ENCODE peak calls at places on chromosomes 13 and 19, in four cellular contexts. One of them, this sample, is unnamed.

GRCh38 chr13:51027644-51028043 is 83.4 kb downstream of the C13orf42 start:
- DNase-seq in AG04449: no peak
- DNase-seq in fibroblast of lung: no peak
- DNase-seq in dorsolateral prefrontal cortex: no peak
- DNase-seq in this sample: no peak

GRCh38 chr13:45137501-45137880 is 17.2 kb downstream of the GTF2F2 start:
- DNase-seq in AG04449: no peak
- DNase-seq in fibroblast of lung: no peak
- DNase-seq in dorsolateral prefrontal cortex: no peak
- DNase-seq in this sample: no peak

GRCh38 chr19:48102870-48103751 is 7.5 kb downstream of the PLA2G4C start:
- DNase-seq in AG04449: no peak
- DNase-seq in fibroblast of lung: peak
- DNase-seq in dorsolateral prefrontal cortex: no peak
- DNase-seq in this sample: no peak

GRCh38 chr19:13022859-13023636 is 27.8 kb downstream of the NFIX start:
- DNase-seq in AG04449: peak
- DNase-seq in fibroblast of lung: peak
- DNase-seq in dorsolateral prefrontal cortex: peak
- DNase-seq in this sample: peak

GRCh38 chr19:3774621-3775373 is 2.8 kb upstream of the RAX2 start:
- DNase-seq in AG04449: no peak
- DNase-seq in fibroblast of lung: no peak
- DNase-seq in dorsolateral prefrontal cortex: no peak
- DNase-seq in this sample: no peak

GRCh38 chr19:43642531-43642930 is 2.9 kb upstream of the CADM4 start:
- DNase-seq in AG04449: no peak
- DNase-seq in fibroblast of lung: no peak
- DNase-seq in dorsolateral prefrontal cortex: no peak
- DNase-seq in this sample: no peak

GRCh38 chr19:38277549-38277948 is 13.2 kb downstream of the SPINT2 start:
- DNase-seq in AG04449: no peak
- DNase-seq in fibroblast of lung: peak
- DNase-seq in dorsolateral prefrontal cortex: no peak
- DNase-seq in this sample: no peak

GRCh38 chr13:76522083-76522755 is 364.0 kb downstream of the KCTD12 start:
- DNase-seq in AG04449: no peak
- DNase-seq in fibroblast of lung: peak
- DNase-seq in dorsolateral prefrontal cortex: no peak
- DNase-seq in this sample: peak

GRCh38 chr13:44620057-44620456 is 43.9 kb upstream of the TSC22D1 start:
- DNase-seq in AG04449: no peak
- DNase-seq in fibroblast of lung: peak
- DNase-seq in dorsolateral prefrontal cortex: no peak
- DNase-seq in this sample: no peak

GRCh38 chr19:45098521-45099464 is 5.8 kb downstream of the PPP1R37 start:
- DNase-seq in AG04449: no peak
- DNase-seq in fibroblast of lung: peak
- DNase-seq in dorsolateral prefrontal cortex: peak
- DNase-seq in this sample: no peak

GRCh38 chr19:7393459-7393858 is 44.7 kb downstream of the ARHGEF18 start:
- DNase-seq in AG04449: no peak
- DNase-seq in fibroblast of lung: no peak
- DNase-seq in dorsolateral prefrontal cortex: no peak
- DNase-seq in this sample: no peak

GRCh38 chr13:43346427-43346826 is 323.0 kb downstream of the DNAJC15 start:
- DNase-seq in AG04449: no peak
- DNase-seq in fibroblast of lung: no peak
- DNase-seq in dorsolateral prefrontal cortex: no peak
- DNase-seq in this sample: no peak

GRCh38 chr13:48712141-48712540 is 58.4 kb downstream of the CYSLTR2 start:
- DNase-seq in AG04449: no peak
- DNase-seq in fibroblast of lung: no peak
- DNase-seq in dorsolateral prefrontal cortex: no peak
- DNase-seq in this sample: no peak

GRCh38 chr13:26971990-26972888 is 199.4 kb downstream of the USP12 start:
- DNase-seq in AG04449: no peak
- DNase-seq in fibroblast of lung: peak
- DNase-seq in dorsolateral prefrontal cortex: no peak
- DNase-seq in this sample: no peak

GRCh38 chr13:30743319-30744055 is 8.1 kb downstream of the ALOX5AP start:
- DNase-seq in AG04449: peak
- DNase-seq in fibroblast of lung: peak
- DNase-seq in dorsolateral prefrontal cortex: no peak
- DNase-seq in this sample: peak

GRCh38 chr13:21039097-21039800 is 22.1 kb downstream of the LATS2 start:
- DNase-seq in AG04449: no peak
- DNase-seq in fibroblast of lung: no peak
- DNase-seq in dorsolateral prefrontal cortex: no peak
- DNase-seq in this sample: no peak

GRCh38 chr13:26895081-26895807 is 134.7 kb upstream of the GPR12 start:
- DNase-seq in AG04449: no peak
- DNase-seq in fibroblast of lung: no peak
- DNase-seq in dorsolateral prefrontal cortex: no peak
- DNase-seq in this sample: no peak

GRCh38 chr13:112732679-112733078 is 42.8 kb downstream of the ATP11A start:
- DNase-seq in AG04449: no peak
- DNase-seq in fibroblast of lung: no peak
- DNase-seq in dorsolateral prefrontal cortex: no peak
- DNase-seq in this sample: no peak

GRCh38 chr13:107351305-107351704 is 783.4 kb upstream of the ARGLU1 start:
- DNase-seq in AG04449: no peak
- DNase-seq in fibroblast of lung: peak
- DNase-seq in dorsolateral prefrontal cortex: no peak
- DNase-seq in this sample: no peak

GRCh38 chr19:15331419-15332310 is 674 bp downstream of the BRD4 start:
- DNase-seq in AG04449: no peak
- DNase-seq in fibroblast of lung: peak
- DNase-seq in dorsolateral prefrontal cortex: peak
- DNase-seq in this sample: no peak

GRCh38 chr13:29702912-29703351 is 107.4 kb upstream of the SLC7A1 start:
- DNase-seq in AG04449: peak
- DNase-seq in fibroblast of lung: peak
- DNase-seq in dorsolateral prefrontal cortex: no peak
- DNase-seq in this sample: peak
- H3K4me3 ChIP-seq in AG04449: peak
- H3K4me3 ChIP-seq in fibroblast of lung: no peak
- H3K4me3 ChIP-seq in dorsolateral prefrontal cortex: no peak
- H3K4me3 ChIP-seq in this sample: peak

DNA sequence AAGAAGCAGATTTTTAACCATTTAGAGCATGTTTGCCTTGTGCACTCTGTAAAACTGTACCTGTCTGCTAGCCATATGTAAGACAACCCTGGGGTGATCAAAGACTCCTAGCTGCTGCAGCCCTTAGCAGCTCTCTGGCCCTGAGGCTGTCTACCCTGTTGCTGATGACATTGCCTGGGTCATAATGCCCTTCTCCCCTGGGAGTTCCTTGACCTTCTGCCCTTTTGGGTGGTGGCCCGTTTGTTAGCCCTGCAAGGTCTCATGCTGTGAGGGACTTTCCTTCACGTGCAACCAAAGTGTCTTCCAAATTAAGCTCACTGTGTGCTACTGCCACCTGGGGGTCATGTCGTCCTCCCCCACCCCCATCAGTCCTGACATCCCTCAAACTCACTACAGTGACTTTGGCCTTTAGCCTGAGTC is 7.4 kb downstream of the GPC6 start:
- DNase-seq in AG04449: no peak
- DNase-seq in fibroblast of lung: no peak
- DNase-seq in dorsolateral prefrontal cortex: no peak
- DNase-seq in this sample: no peak
- TF ChIP-seq CTCF in AG04449: no peak
- TF ChIP-seq CTCF in fibroblast of lung: no peak
- TF ChIP-seq CTCF in dorsolateral prefrontal cortex: no peak
- TF ChIP-seq CTCF in this sample: peak

GRCh38 chr19:40806385-40807146 is 7.6 kb downstream of the EGLN2 start:
- DNase-seq in AG04449: peak
- DNase-seq in fibroblast of lung: peak
- DNase-seq in dorsolateral prefrontal cortex: peak
- DNase-seq in this sample: peak
- H3K4me3 ChIP-seq in AG04449: peak
- H3K4me3 ChIP-seq in fibroblast of lung: no peak
- H3K4me3 ChIP-seq in dorsolateral prefrontal cortex: peak
- H3K4me3 ChIP-seq in this sample: no peak

DNA sequence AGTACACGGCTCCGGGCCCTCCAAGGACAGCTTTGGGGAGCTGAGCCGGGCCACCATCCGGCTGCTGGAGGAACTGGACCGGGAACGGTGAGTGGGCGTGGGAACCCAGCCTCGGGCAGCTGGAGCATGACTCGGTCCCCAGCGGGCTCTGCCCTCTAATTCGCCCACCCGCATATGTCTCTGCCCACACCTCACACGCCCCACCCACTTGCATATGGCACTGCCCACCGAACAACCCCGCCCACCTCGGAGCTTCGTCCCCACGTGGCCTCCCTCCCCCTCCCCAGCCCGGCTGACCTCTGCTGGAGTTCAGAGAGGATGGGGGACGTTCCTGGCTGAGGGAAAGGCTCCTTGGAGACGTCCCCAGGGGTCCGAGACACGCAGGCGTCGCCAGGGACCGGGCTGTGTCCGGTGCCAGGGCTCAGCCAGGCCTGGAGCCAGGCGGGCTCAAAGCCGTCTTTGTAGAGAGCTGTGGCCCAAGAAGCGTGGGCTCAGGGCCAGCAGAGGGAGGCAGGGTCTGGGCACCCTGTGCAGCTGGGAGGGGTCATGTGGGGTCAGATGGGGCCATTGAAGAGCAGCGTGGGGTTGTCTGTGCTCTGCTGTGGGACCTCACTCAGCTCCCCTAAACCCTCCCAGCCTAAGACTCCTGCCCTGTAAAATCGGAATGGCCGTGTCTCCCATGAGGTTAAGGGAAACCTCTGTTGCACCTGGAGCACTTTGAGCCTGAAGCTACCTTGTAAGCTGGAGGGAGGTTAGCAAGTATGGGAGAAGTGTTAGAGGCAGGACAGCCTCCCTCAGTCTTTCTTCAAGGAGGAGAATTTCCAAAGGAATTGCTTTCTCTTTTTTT is 3.8 kb downstream of the APC2 start:
- DNase-seq in AG04449: no peak
- DNase-seq in fibroblast of lung: no peak
- DNase-seq in dorsolateral prefrontal cortex: peak
- DNase-seq in this sample: no peak
- TF ChIP-seq CTCF in AG04449: no peak
- TF ChIP-seq CTCF in fibroblast of lung: no peak
- TF ChIP-seq CTCF in dorsolateral prefrontal cortex: peak
- TF ChIP-seq CTCF in this sample: no peak

DNA sequence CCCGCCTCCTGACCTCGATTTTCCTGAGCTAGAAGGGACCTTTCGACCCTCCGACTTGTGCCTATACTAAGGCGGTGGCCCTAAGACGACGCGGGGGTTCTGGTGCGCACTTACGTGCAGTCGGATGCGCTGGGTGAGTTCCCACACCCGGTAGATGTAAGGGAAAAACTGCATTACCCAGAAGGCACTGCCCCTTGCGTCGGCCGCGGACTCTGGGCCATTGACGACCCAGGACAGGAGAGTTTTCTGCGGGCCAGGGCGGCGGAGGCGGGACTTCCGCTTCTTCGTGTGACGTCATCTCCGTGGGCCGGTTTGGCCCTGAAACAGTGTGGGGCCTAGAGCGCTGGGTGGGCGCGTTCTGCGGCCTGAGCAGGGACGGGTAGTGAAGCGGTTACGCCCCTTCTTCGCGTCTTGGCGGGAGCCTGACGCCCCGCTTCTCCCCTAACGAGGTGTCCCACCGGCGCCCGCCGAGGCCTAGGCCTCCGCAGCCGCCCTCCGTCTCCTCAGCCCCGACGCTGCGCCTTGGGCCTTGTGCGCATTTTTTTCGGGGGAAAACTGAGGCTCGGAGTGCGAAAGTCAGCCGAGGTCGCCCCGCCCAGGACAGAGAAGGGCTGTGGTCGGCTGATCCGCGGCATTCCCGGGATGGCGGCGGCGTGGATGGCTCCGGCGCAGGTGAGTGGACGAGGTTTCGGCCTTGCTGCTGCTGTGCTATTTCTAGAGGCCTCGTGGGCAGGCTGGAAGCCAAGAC is at the start of gene ZNF460:
- DNase-seq in AG04449: peak
- DNase-seq in fibroblast of lung: peak
- DNase-seq in dorsolateral prefrontal cortex: peak
- DNase-seq in this sample: peak
- H3K4me3 ChIP-seq in AG04449: peak
- H3K4me3 ChIP-seq in fibroblast of lung: peak
- H3K4me3 ChIP-seq in dorsolateral prefrontal cortex: peak
- H3K4me3 ChIP-seq in this sample: peak

GRCh38 chr19:50628146-50628545 is 11.5 kb downstream of the SYT3 start:
- DNase-seq in AG04449: no peak
- DNase-seq in fibroblast of lung: no peak
- DNase-seq in dorsolateral prefrontal cortex: no peak
- DNase-seq in this sample: no peak
- TF ChIP-seq CTCF in AG04449: no peak
- TF ChIP-seq CTCF in fibroblast of lung: no peak
- TF ChIP-seq CTCF in dorsolateral prefrontal cortex: no peak
- TF ChIP-seq CTCF in this sample: no peak

GRCh38 chr19:51027873-51028272 is 1.5 kb upstream of the KLK11 start:
- DNase-seq in AG04449: no peak
- DNase-seq in fibroblast of lung: no peak
- DNase-seq in dorsolateral prefrontal cortex: no peak
- DNase-seq in this sample: no peak
- H3K4me3 ChIP-seq in AG04449: no peak
- H3K4me3 ChIP-seq in fibroblast of lung: no peak
- H3K4me3 ChIP-seq in dorsolateral prefrontal cortex: no peak
- H3K4me3 ChIP-seq in this sample: no peak

DNA sequence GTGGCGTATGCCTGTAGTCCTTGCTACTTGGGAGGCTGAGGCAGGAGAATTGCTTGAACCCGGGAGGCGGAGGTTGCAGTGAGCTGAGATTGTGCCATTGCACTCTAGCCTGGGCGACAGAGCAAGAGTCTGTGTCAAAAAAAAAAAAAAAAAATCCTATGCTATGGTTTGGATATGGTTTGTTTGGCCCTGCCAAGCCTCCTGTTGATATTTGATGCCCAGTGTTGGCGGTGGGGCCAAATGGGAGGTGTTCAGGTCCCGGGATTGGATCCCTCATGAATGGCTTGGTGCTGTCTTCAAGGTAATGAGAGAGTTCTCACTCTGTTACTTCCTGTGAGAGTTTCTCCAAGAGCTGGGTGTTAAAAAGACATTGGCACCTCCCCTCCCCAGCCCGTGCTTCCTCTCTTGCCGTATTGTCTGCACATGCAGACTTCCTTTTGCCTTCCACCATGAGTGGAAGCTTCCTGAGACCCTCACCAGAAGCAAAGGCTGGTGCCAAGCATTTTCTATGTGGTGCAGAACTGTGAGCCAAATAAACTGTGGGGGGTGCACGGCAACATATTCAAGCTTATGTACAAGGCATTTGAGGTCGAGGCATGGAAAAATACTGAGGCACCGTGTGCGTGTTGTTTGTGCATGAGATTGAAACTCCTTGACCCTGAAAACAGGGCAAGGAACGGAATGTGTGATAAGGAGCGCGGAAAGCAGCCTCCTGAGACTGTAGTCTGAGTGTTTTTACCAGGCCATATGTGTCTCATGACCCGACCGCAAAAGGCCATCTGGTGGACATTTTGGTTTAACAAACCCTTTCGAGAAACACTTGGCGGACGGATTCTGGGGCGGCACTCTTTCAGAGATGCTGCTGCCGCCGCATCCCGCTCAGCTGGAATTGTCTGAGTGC is 7.3 kb downstream of the SIGLEC9 start:
- DNase-seq in AG04449: no peak
- DNase-seq in fibroblast of lung: peak
- DNase-seq in dorsolateral prefrontal cortex: no peak
- DNase-seq in this sample: peak
- TF ChIP-seq CTCF in AG04449: no peak
- TF ChIP-seq CTCF in fibroblast of lung: no peak
- TF ChIP-seq CTCF in dorsolateral prefrontal cortex: no peak
- TF ChIP-seq CTCF in this sample: no peak

This sample was measured in HFF-Myc.